ENCODE peak calls at places on chromosomes 2 and 18, in four cellular contexts. D, J, O and G are unnamed samples.

GRCh38 chr2:206274434-206275273 is at the start of gene ZDBF2:
- DNase-seq in D (no peak), J (peak; percentile 66), O (peak; percentile 64), G (peak; percentile 56)

GRCh38 chr2:201797175-201797840 is 9.0 kb upstream of the CDK15 start:
- DNase-seq in D (no peak), J (no peak), O (no peak), G (no peak)

GRCh38 chr2:75592028-75592427 is 31.3 kb upstream of the EVA1A start:
- DNase-seq in D (no peak), J (no peak), O (no peak), G (no peak)

GRCh38 chr2:204109681-204110080 is 173.1 kb downstream of the ICOS start:
- DNase-seq in D (no peak), J (no peak), O (no peak), G (no peak)

GRCh38 chr2:47569658-47570398 is 166.9 kb downstream of the MSH2 start:
- DNase-seq in D (no peak), J (peak; percentile 42), O (no peak), G (peak; percentile 60)

GRCh38 chr2:67346718-67347407 is 50.3 kb upstream of the ETAA1 start:
- DNase-seq in D (no peak), J (no peak), O (no peak), G (no peak)

GRCh38 chr2:29663266-29663665 is 258.1 kb downstream of the ALK start:
- DNase-seq in D (no peak), J (no peak), O (no peak), G (no peak)

GRCh38 chr2:15909157-15909556 is 31.2 kb upstream of the MYCN start:
- DNase-seq in D (no peak), J (no peak), O (no peak), G (no peak)

GRCh38 chr18:79739440-79739778 is 58.3 kb upstream of the KCNG2 start:
- DNase-seq in D (no peak), J (no peak), O (no peak), G (no peak)

GRCh38 chr2:128692895-128693519 is 374.3 kb upstream of the HS6ST1 start:
- DNase-seq in D (no peak), J (no peak), O (no peak), G (no peak)

GRCh38 chr2:237435844-237436590 is 22.1 kb upstream of the COL6A3 start:
- DNase-seq in D (no peak), J (no peak), O (no peak), G (no peak)

GRCh38 chr2:44850016-44850415 is 91.5 kb upstream of the SIX3 start:
- DNase-seq in D (no peak), J (no peak), O (no peak), G (no peak)

GRCh38 chr18:48589797-48590519 is 51.1 kb downstream of the CTIF start:
- DNase-seq in D (no peak), J (no peak), O (no peak), G (no peak)

GRCh38 chr18:2903006-2903405 is 56.2 kb downstream of the EMILIN2 start:
- DNase-seq in D (no peak), J (no peak), O (no peak), G (no peak)

GRCh38 chr2:111194835-111195621 is 74.3 kb downstream of the BCL2L11 start:
- DNase-seq in D (no peak), J (peak; percentile 49), O (peak; percentile 41), G (no peak)

GRCh38 chr2:113711857-113712256 is 44.6 kb downstream of the SLC35F5 start:
- DNase-seq in D (no peak), J (no peak), O (no peak), G (no peak)

GRCh38 chr18:34648269-34648668 is 61.8 kb upstream of the DTNA start:
- DNase-seq in D (no peak), J (no peak), O (no peak), G (no peak)

GRCh38 chr2:101401906-101402305 is 14.6 kb upstream of the CREG2 start:
- DNase-seq in D (no peak), J (no peak), O (no peak), G (no peak)

GRCh38 chr2:36438454-36438977 is 82.9 kb downstream of the CRIM1 start:
- DNase-seq in D (no peak), J (no peak), O (no peak), G (no peak)

GRCh38 chr2:74002515-74003391 is 18.0 kb downstream of the TET3 start:
- DNase-seq in D (no peak), J (peak; percentile 94), O (peak; percentile 93), G (peak; percentile 96)
- TF ChIP-seq POLR2AphosphoS5 in D (no peak), J (no peak), O (no peak), G (no peak)

GRCh38 chr18:44803019-44803650 is 122.4 kb downstream of the SETBP1 start:
- DNase-seq in D (no peak), J (no peak), O (no peak), G (no peak)
- TF ChIP-seq POLR2A in D (no peak), J (no peak), O (no peak), G (no peak)

DNA sequence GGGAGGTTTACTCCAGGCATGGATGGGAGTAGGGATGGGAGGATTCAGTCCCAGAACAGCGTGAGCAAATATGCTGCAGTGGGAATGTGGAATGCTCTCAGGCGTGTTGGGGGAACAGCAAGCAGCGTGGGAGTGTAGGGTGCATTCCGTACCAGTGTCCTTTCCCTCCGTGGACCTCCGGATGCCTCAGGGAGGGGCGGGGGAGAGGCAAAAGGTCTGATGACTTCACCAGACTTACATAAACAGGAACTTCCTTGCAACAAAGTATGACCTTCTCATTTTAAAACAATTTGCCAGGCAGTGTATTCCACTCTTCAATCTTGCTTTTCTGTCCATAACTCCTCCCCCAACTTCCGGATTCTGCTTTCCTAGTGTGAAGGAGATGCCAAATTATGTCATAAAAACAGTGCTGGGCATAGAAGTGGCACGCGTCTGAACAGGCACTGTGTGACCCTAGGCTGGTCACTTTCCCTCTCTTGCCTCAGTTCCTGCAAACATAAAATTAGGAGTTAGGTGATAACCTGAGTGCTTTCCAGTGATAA is 36.9 kb downstream of the RPL37A start:
- DNase-seq in D (no peak), J (no peak), O (no peak), G (no peak)
- TF ChIP-seq TAF1 in D (no peak), J (no peak), O (no peak), G (no peak)

GRCh38 chr2:85133751-85134254 is 611 bp downstream of the TCF7L1 start:
- DNase-seq in D (no peak), J (peak; percentile 42), O (no peak), G (peak; percentile 56)
- TF ChIP-seq POLR2AphosphoS5 in D (no peak), J (no peak), O (no peak), G (no peak)

DNA sequence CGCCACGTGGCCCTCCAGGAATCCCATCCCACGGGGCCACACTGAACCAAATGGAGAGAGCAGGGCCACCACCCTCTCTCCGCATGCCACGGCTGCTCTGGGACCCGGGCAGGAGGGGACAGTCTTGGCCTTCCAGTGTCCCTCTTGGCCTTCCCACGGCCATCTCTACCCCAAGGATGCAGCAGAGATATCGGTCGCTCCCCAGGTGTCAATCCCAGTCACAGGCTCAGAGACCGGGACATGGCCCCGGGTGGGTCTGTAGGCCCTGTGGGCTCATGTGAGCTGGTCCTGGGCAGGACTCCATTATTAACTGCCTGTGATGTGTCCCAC is 15.3 kb downstream of the CAPN10 start:
- DNase-seq in D (no peak), J (no peak), O (no peak), G (no peak)
- TF ChIP-seq POLR2A in D (no peak), J (no peak), O (no peak), G (no peak)

GRCh38 chr2:212974692-212975091 is 176.7 kb downstream of the IKZF2 start:
- DNase-seq in D (no peak), J (no peak), O (no peak), G (no peak)

GRCh38 chr2:212973347-212973746 is 178.1 kb downstream of the IKZF2 start:
- DNase-seq in D (no peak), J (no peak), O (no peak), G (no peak)

GRCh38 chr2:212968284-212969081 is 182.9 kb downstream of the IKZF2 start:
- DNase-seq in D (no peak), J (no peak), O (no peak), G (no peak)

GRCh38 chr2:212975333-212975732 is 176.1 kb downstream of the IKZF2 start:
- DNase-seq in D (no peak), J (no peak), O (no peak), G (no peak)

GRCh38 chr2:212970132-212970531 is 181.3 kb downstream of the IKZF2 start:
- DNase-seq in D (no peak), J (no peak), O (no peak), G (no peak)
- TF ChIP-seq TAF1 in D (no peak), J (no peak), O (no peak), G (no peak)